ENCODE peak calls at places on chromosome 20, in five cellular contexts. One of them, this sample, is unnamed.
A peak's percentile ranks its signal among the peaks of the same experiment; 100 is the strongest.

GRCh38 chr20:28562510-28562898 is 2695.0 kb upstream of the DEFB115 start:
- DNase-seq in cardiac muscle cell: peak; percentile 73
- DNase-seq in choroid plexus epithelial cell: peak; percentile 80
- DNase-seq in fibroblast of the aortic adventitia: peak; percentile 68
- DNase-seq in mesothelial cell of epicardium: no peak
- DNase-seq in this sample: no peak

GRCh38 chr20:8094415-8094818 is 37.6 kb upstream of the PLCB1 start:
- DNase-seq in fibroblast of the aortic adventitia: peak; percentile 97
- DNase-seq in mesothelial cell of epicardium: no peak
- DNase-seq in choroid plexus epithelial cell: peak; percentile 98
- DNase-seq in cardiac muscle cell: peak; percentile 97
- DNase-seq in this sample: no peak

GRCh38 chr20:5482791-5483190 is 166.0 kb upstream of the PROKR2 start:
- DNase-seq in mesothelial cell of epicardium: no peak
- DNase-seq in fibroblast of the aortic adventitia: peak; percentile 30
- DNase-seq in choroid plexus epithelial cell: peak; percentile 54
- DNase-seq in cardiac muscle cell: peak; percentile 56
- DNase-seq in this sample: no peak

GRCh38 chr20:63917811-63918210 is 22.9 kb downstream of the DNAJC5 start:
- DNase-seq in mesothelial cell of epicardium: no peak
- DNase-seq in cardiac muscle cell: no peak
- DNase-seq in fibroblast of the aortic adventitia: no peak
- DNase-seq in choroid plexus epithelial cell: no peak
- DNase-seq in this sample: no peak

GRCh38 chr20:35615667-35616464 is at the start of gene SPAG4:
- DNase-seq in cardiac muscle cell: peak; percentile 100
- DNase-seq in fibroblast of the aortic adventitia: peak; percentile 58
- DNase-seq in choroid plexus epithelial cell: no peak
- DNase-seq in mesothelial cell of epicardium: peak; percentile 96
- DNase-seq in this sample: peak; percentile 100

GRCh38 chr20:23541330-23541729 is 27.0 kb downstream of the CST9L start:
- DNase-seq in choroid plexus epithelial cell: no peak
- DNase-seq in fibroblast of the aortic adventitia: no peak
- DNase-seq in mesothelial cell of epicardium: no peak
- DNase-seq in cardiac muscle cell: no peak
- DNase-seq in this sample: no peak

GRCh38 chr20:38412877-38413577 is 22.1 kb downstream of the SNHG17 start:
- DNase-seq in cardiac muscle cell: no peak
- DNase-seq in fibroblast of the aortic adventitia: peak; percentile 53
- DNase-seq in choroid plexus epithelial cell: no peak
- DNase-seq in mesothelial cell of epicardium: no peak
- DNase-seq in this sample: no peak

GRCh38 chr20:58087567-58087858 is 140.9 kb downstream of the ANKRD60 start:
- DNase-seq in mesothelial cell of epicardium: no peak
- DNase-seq in choroid plexus epithelial cell: no peak
- DNase-seq in cardiac muscle cell: no peak
- DNase-seq in fibroblast of the aortic adventitia: no peak
- DNase-seq in this sample: no peak

GRCh38 chr20:9218412-9219001 is 149.6 kb downstream of the PLCB4 start:
- DNase-seq in fibroblast of the aortic adventitia: no peak
- DNase-seq in mesothelial cell of epicardium: no peak
- DNase-seq in cardiac muscle cell: peak; percentile 60
- DNase-seq in choroid plexus epithelial cell: peak; percentile 44
- DNase-seq in this sample: no peak

GRCh38 chr20:33677991-33678431 is 3.8 kb upstream of the NECAB3 start:
- DNase-seq in cardiac muscle cell: no peak
- DNase-seq in choroid plexus epithelial cell: no peak
- DNase-seq in mesothelial cell of epicardium: no peak
- DNase-seq in fibroblast of the aortic adventitia: no peak
- DNase-seq in this sample: no peak

GRCh38 chr20:63094767-63095499 is 88.2 kb upstream of the BHLHE23 start:
- DNase-seq in fibroblast of the aortic adventitia: no peak
- DNase-seq in mesothelial cell of epicardium: no peak
- DNase-seq in cardiac muscle cell: no peak
- DNase-seq in choroid plexus epithelial cell: no peak
- DNase-seq in this sample: no peak

GRCh38 chr20:14453259-14453658 is 115.8 kb upstream of the FLRT3 start:
- DNase-seq in fibroblast of the aortic adventitia: no peak
- DNase-seq in mesothelial cell of epicardium: no peak
- DNase-seq in cardiac muscle cell: no peak
- DNase-seq in choroid plexus epithelial cell: no peak
- DNase-seq in this sample: no peak

GRCh38 chr20:4919047-4919704 is 82.1 kb downstream of the SLC23A2 start:
- DNase-seq in choroid plexus epithelial cell: no peak
- DNase-seq in fibroblast of the aortic adventitia: no peak
- DNase-seq in cardiac muscle cell: no peak
- DNase-seq in mesothelial cell of epicardium: no peak
- DNase-seq in this sample: no peak

GRCh38 chr20:13546497-13547131 is 92.1 kb downstream of the TASP1 start:
- DNase-seq in fibroblast of the aortic adventitia: peak; percentile 77
- DNase-seq in cardiac muscle cell: peak; percentile 81
- DNase-seq in choroid plexus epithelial cell: peak; percentile 88
- DNase-seq in mesothelial cell of epicardium: peak; percentile 89
- DNase-seq in this sample: peak; percentile 85

GRCh38 chr20:33443006-33443511 is 504 bp downstream of the SNTA1 start:
- DNase-seq in cardiac muscle cell: no peak
- DNase-seq in fibroblast of the aortic adventitia: no peak
- DNase-seq in mesothelial cell of epicardium: no peak
- DNase-seq in choroid plexus epithelial cell: no peak
- DNase-seq in this sample: peak; percentile 27

GRCh38 chr20:63612276-63612931 is 14.5 kb downstream of the GMEB2 start:
- DNase-seq in mesothelial cell of epicardium: no peak
- DNase-seq in cardiac muscle cell: no peak
- DNase-seq in fibroblast of the aortic adventitia: no peak
- DNase-seq in choroid plexus epithelial cell: no peak
- DNase-seq in this sample: no peak

GRCh38 chr20:10671221-10671849 is 2.5 kb downstream of the JAG1 start:
- DNase-seq in fibroblast of the aortic adventitia: peak; percentile 96
- DNase-seq in choroid plexus epithelial cell: peak; percentile 95
- DNase-seq in cardiac muscle cell: peak; percentile 95
- DNase-seq in mesothelial cell of epicardium: peak; percentile 64
- DNase-seq in this sample: peak; percentile 50

GRCh38 chr20:63315240-63315981 is 22.4 kb downstream of the COL20A1 start:
- DNase-seq in mesothelial cell of epicardium: no peak
- DNase-seq in fibroblast of the aortic adventitia: no peak
- DNase-seq in cardiac muscle cell: no peak
- DNase-seq in choroid plexus epithelial cell: no peak
- DNase-seq in this sample: no peak

GRCh38 chr20:3654326-3655031 is 8.7 kb downstream of the GFRA4 start:
- DNase-seq in fibroblast of the aortic adventitia: no peak
- DNase-seq in choroid plexus epithelial cell: no peak
- DNase-seq in mesothelial cell of epicardium: no peak
- DNase-seq in cardiac muscle cell: no peak
- DNase-seq in this sample: no peak

GRCh38 chr20:32483351-32484220 is 101.5 kb downstream of the NOL4L start:
- DNase-seq in cardiac muscle cell: peak; percentile 86
- DNase-seq in fibroblast of the aortic adventitia: peak; percentile 60
- DNase-seq in choroid plexus epithelial cell: peak; percentile 72
- DNase-seq in mesothelial cell of epicardium: peak; percentile 85
- DNase-seq in this sample: peak; percentile 90

GRCh38 chr20:33697129-33697528 is 10.9 kb upstream of the E2F1 start:
- DNase-seq in choroid plexus epithelial cell: no peak
- DNase-seq in fibroblast of the aortic adventitia: peak; percentile 89
- DNase-seq in cardiac muscle cell: peak; percentile 73
- DNase-seq in mesothelial cell of epicardium: no peak
- DNase-seq in this sample: no peak

GRCh38 chr20:56487216-56487615 is 18.8 kb downstream of the RTF2 start:
- DNase-seq in mesothelial cell of epicardium: no peak
- DNase-seq in fibroblast of the aortic adventitia: no peak
- DNase-seq in cardiac muscle cell: no peak
- DNase-seq in choroid plexus epithelial cell: no peak
- DNase-seq in this sample: no peak

GRCh38 chr20:57699395-57699794 is 10.4 kb downstream of the PMEPA1 start:
- DNase-seq in mesothelial cell of epicardium: no peak
- DNase-seq in fibroblast of the aortic adventitia: no peak
- DNase-seq in cardiac muscle cell: no peak
- DNase-seq in choroid plexus epithelial cell: no peak
- DNase-seq in this sample: no peak

GRCh38 chr20:23943304-23943703 is 45.3 kb downstream of the GGTLC1 start:
- DNase-seq in cardiac muscle cell: no peak
- DNase-seq in choroid plexus epithelial cell: no peak
- DNase-seq in fibroblast of the aortic adventitia: no peak
- DNase-seq in mesothelial cell of epicardium: no peak
- DNase-seq in this sample: no peak

GRCh38 chr20:38727602-38728236 is 3.4 kb downstream of the SLC32A1 start:
- DNase-seq in cardiac muscle cell: no peak
- DNase-seq in choroid plexus epithelial cell: no peak
- DNase-seq in fibroblast of the aortic adventitia: no peak
- DNase-seq in mesothelial cell of epicardium: no peak
- DNase-seq in this sample: no peak

GRCh38 chr20:4164246-4164645 is 148.9 kb upstream of the RNF24 start:
- DNase-seq in mesothelial cell of epicardium: no peak
- DNase-seq in fibroblast of the aortic adventitia: no peak
- DNase-seq in cardiac muscle cell: no peak
- DNase-seq in choroid plexus epithelial cell: no peak
- DNase-seq in this sample: no peak

GRCh38 chr20:25338112-25339023 is 52.3 kb downstream of the ABHD12 start:
- DNase-seq in fibroblast of the aortic adventitia: no peak
- DNase-seq in cardiac muscle cell: no peak
- DNase-seq in choroid plexus epithelial cell: peak; percentile 37
- DNase-seq in mesothelial cell of epicardium: no peak
- DNase-seq in this sample: no peak

GRCh38 chr20:48196486-48196885 is 411.2 kb upstream of the SULF2 start:
- DNase-seq in choroid plexus epithelial cell: no peak
- DNase-seq in mesothelial cell of epicardium: no peak
- DNase-seq in cardiac muscle cell: no peak
- DNase-seq in fibroblast of the aortic adventitia: no peak
- DNase-seq in this sample: no peak

GRCh38 chr20:58143531-58143930 is 84.9 kb downstream of the ANKRD60 start:
- DNase-seq in mesothelial cell of epicardium: peak; percentile 9
- DNase-seq in cardiac muscle cell: no peak
- DNase-seq in fibroblast of the aortic adventitia: no peak
- DNase-seq in choroid plexus epithelial cell: no peak
- DNase-seq in this sample: no peak

GRCh38 chr20:61887694-61888093 is 178.0 kb downstream of the TAF4 start:
- DNase-seq in mesothelial cell of epicardium: no peak
- DNase-seq in cardiac muscle cell: no peak
- DNase-seq in choroid plexus epithelial cell: no peak
- DNase-seq in fibroblast of the aortic adventitia: no peak
- DNase-seq in this sample: no peak

GRCh38 chr20:58251979-58252591 is 23.6 kb upstream of the ANKRD60 start:
- DNase-seq in mesothelial cell of epicardium: no peak
- DNase-seq in choroid plexus epithelial cell: peak; percentile 94
- DNase-seq in fibroblast of the aortic adventitia: peak; percentile 81
- DNase-seq in cardiac muscle cell: peak; percentile 86
- DNase-seq in this sample: no peak

GRCh38 chr20:2640260-2640659 is 12.2 kb upstream of the NOP56 start:
- DNase-seq in cardiac muscle cell: no peak
- DNase-seq in choroid plexus epithelial cell: no peak
- DNase-seq in fibroblast of the aortic adventitia: no peak
- DNase-seq in mesothelial cell of epicardium: no peak
- DNase-seq in this sample: no peak
- TF ChIP-seq CTCF in cardiac muscle cell: no peak
- TF ChIP-seq CTCF in choroid plexus epithelial cell: no peak
- TF ChIP-seq CTCF in fibroblast of the aortic adventitia: no peak
- TF ChIP-seq CTCF in mesothelial cell of epicardium: no peak
- TF ChIP-seq CTCF in this sample: no peak

GRCh38 chr20:18904624-18905023 is 91.0 kb downstream of the SCP2D1 start:
- DNase-seq in choroid plexus epithelial cell: no peak
- DNase-seq in fibroblast of the aortic adventitia: no peak
- DNase-seq in cardiac muscle cell: no peak
- DNase-seq in mesothelial cell of epicardium: no peak
- DNase-seq in this sample: peak; percentile 25
- TF ChIP-seq CTCF in choroid plexus epithelial cell: no peak
- TF ChIP-seq CTCF in fibroblast of the aortic adventitia: no peak
- TF ChIP-seq CTCF in cardiac muscle cell: no peak
- TF ChIP-seq CTCF in mesothelial cell of epicardium: no peak
- TF ChIP-seq CTCF in this sample: no peak

GRCh38 chr20:59520814-59521213 is 83.5 kb upstream of the PHACTR3 start:
- DNase-seq in choroid plexus epithelial cell: no peak
- DNase-seq in mesothelial cell of epicardium: no peak
- DNase-seq in cardiac muscle cell: no peak
- DNase-seq in fibroblast of the aortic adventitia: no peak
- DNase-seq in this sample: no peak

GRCh38 chr20:59525500-59526241 is 78.7 kb upstream of the PHACTR3 start:
- DNase-seq in choroid plexus epithelial cell: peak; percentile 47
- DNase-seq in fibroblast of the aortic adventitia: peak; percentile 24
- DNase-seq in mesothelial cell of epicardium: peak; percentile 84
- DNase-seq in cardiac muscle cell: peak; percentile 61
- DNase-seq in this sample: peak; percentile 87

DNA sequence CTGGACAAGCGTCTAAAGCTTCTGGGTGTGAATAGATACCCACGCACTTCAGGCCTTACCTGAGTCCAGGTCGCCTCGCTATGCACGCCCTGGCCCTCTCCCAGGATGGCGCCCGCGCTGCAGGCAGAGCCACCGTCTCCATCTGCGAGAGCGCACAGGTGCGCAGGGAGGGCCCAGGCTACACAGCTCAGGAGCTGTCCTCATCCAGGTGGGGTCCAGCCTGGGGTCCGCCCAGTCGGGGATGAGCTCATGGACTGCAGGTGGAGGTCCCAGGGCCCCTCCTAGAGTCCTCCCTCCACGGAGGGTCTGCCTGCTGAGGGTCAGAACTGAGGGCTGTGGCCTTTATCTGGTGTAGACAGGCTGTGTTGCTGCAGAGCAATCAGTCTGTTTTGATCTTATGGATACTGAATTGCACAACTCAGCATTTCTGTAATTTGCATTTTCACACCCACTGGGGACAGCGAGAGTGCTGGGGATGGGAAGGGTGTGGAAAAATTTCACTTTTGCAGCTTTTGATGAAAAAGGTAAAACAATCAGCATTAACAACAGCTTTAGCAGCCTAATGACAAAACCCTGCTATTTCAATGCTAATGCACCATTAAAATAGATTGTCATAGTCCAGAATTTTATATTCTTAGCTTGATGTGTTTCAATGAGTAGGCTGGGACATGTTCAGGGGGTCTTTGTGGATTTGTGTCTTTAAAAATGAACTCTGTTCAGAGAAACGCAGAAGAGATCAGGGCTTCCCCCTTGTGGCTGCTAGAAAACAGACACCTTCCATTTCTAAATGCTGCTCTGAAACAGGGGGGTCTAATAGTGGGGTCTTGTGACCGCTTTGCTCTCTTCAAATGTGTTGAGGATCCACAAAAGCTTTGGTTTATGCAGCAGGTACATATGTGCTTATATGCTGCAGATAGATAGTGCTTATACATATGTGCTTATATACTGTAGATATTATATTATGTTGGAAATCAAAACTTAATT is 77.8 kb upstream of the PHACTR3 start:
- DNase-seq in choroid plexus epithelial cell: peak; percentile 34
- DNase-seq in mesothelial cell of epicardium: no peak
- DNase-seq in fibroblast of the aortic adventitia: no peak
- DNase-seq in cardiac muscle cell: peak; percentile 2
- DNase-seq in this sample: no peak
- TF ChIP-seq CTCF in choroid plexus epithelial cell: peak; percentile 60
- TF ChIP-seq CTCF in mesothelial cell of epicardium: no peak
- TF ChIP-seq CTCF in fibroblast of the aortic adventitia: peak; percentile 23
- TF ChIP-seq CTCF in cardiac muscle cell: peak; percentile 40
- TF ChIP-seq CTCF in this sample: no peak

DNA sequence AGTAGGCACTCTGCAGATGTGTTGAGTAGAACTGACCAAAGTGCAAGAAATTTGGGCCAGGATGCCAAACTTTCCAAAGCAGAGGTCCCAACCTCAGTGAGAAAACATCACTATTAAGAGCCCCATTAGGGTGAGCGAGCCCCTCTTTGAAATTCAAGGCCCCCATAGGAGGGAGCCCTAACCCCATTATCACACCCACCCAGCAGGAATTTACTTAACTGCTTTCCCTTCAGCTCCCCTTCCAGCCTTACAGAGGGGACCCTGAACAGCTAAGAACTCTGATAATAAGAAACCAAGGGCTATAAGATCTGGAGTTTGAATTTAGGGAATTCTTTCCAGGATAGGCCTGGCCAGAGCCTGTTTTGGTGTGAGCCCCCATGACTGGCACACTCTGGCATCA is 130.7 kb downstream of the NFATC2 start:
- DNase-seq in mesothelial cell of epicardium: no peak
- DNase-seq in choroid plexus epithelial cell: no peak
- DNase-seq in cardiac muscle cell: no peak
- DNase-seq in fibroblast of the aortic adventitia: no peak
- DNase-seq in this sample: no peak
- TF ChIP-seq CTCF in mesothelial cell of epicardium: no peak
- TF ChIP-seq CTCF in choroid plexus epithelial cell: peak; percentile 22
- TF ChIP-seq CTCF in cardiac muscle cell: no peak
- TF ChIP-seq CTCF in fibroblast of the aortic adventitia: no peak
- TF ChIP-seq CTCF in this sample: no peak

This sample was measured in endothelial cell.